ENCODE peak calls at places on chromosomes 3 and 15, in four cellular contexts. Z, K, J and P are unnamed samples.

GRCh38 chr3:9809239-9809614 is 835 bp upstream of the TTLL3 start:
- DNase-seq in J (no peak), K (no peak), Z (no peak), P (no peak)

GRCh38 chr3:122255757-122256439 is 69.2 kb upstream of the CSTA start:
- DNase-seq in K (peak; percentile 61), Z (no peak), J (no peak), P (no peak)

GRCh38 chr3:38746641-38747040 is 69.4 kb downstream of the SCN10A start:
- DNase-seq in K (no peak), Z (no peak), J (no peak), P (no peak)

GRCh38 chr15:73346735-73347312 is 21.9 kb downstream of the HCN4 start:
- DNase-seq in K (peak; percentile 71), Z (peak; percentile 19), J (peak; percentile 40), P (peak; percentile 29)

GRCh38 chr3:28973621-28974020 is 307.2 kb upstream of the RBMS3 start:
- DNase-seq in K (no peak), Z (no peak), J (no peak), P (no peak)

GRCh38 chr3:188523291-188523690 is 369.3 kb downstream of the LPP start:
- DNase-seq in Z (no peak), J (no peak), K (no peak), P (no peak)

GRCh38 chr3:171862993-171863521 is 19.9 kb downstream of the TMEM212 start:
- DNase-seq in K (no peak), Z (no peak), J (no peak), P (no peak)

GRCh38 chr3:123244128-123244527 is 42.4 kb downstream of the SEC22A start:
- DNase-seq in K (no peak), Z (no peak), J (no peak), P (no peak)

GRCh38 chr15:70835415-70835814 is 18.5 kb downstream of the LARP6 start:
- DNase-seq in J (no peak), Z (no peak), K (no peak), P (no peak)

GRCh38 chr3:24963762-24964625 is 464.1 kb upstream of the RARB start:
- DNase-seq in Z (no peak), J (no peak), K (no peak), P (no peak)

GRCh38 chr15:93852761-93853160 is 378.6 kb upstream of the MCTP2 start:
- DNase-seq in J (no peak), Z (no peak), K (no peak), P (no peak)

GRCh38 chr3:1082024-1082633 is 10.7 kb upstream of the CNTN6 start:
- DNase-seq in Z (no peak), J (peak; percentile 67), K (peak; percentile 15), P (no peak)

GRCh38 chr3:43695863-43696262 is 5.1 kb downstream of the ABHD5 start:
- DNase-seq in Z (no peak), J (no peak), K (no peak), P (no peak)

GRCh38 chr3:124774841-124775402 is 44.7 kb downstream of the UMPS start:
- DNase-seq in K (no peak), J (no peak), Z (no peak), P (no peak)

GRCh38 chr3:30141927-30142326 is 464.5 kb upstream of the TGFBR2 start:
- DNase-seq in Z (no peak), K (no peak), J (no peak), P (no peak)

GRCh38 chr3:96416549-96417255 is 397.7 kb upstream of the EPHA6 start:
- DNase-seq in J (no peak), Z (no peak), K (no peak), P (no peak)

GRCh38 chr3:146164951-146165350 is 4.0 kb upstream of the PLOD2 start:
- DNase-seq in K (no peak), Z (no peak), J (no peak), P (no peak)

GRCh38 chr3:7518471-7518870 is 657.6 kb downstream of the GRM7 start:
- DNase-seq in J (peak; percentile 9), Z (no peak), K (no peak), P (no peak)

GRCh38 chr3:140677764-140678163 is at the start of gene TRIM42:
- DNase-seq in J (no peak), K (no peak), Z (no peak), P (no peak)

GRCh38 chr3:39220551-39221530 is 28.4 kb upstream of the XIRP1 start:
- DNase-seq in K (no peak), Z (no peak), J (no peak), P (no peak)

GRCh38 chr3:22861426-22861825 is 341.7 kb upstream of the UBE2E2 start:
- DNase-seq in K (no peak), J (no peak), Z (no peak), P (no peak)

GRCh38 chr15:58221591-58222241 is 83.5 kb downstream of the AQP9 start:
- DNase-seq in Z (no peak), J (peak; percentile 58), K (peak; percentile 56), P (no peak)

GRCh38 chr3:190038050-190038631 is 82.6 kb downstream of the P3H2 start:
- DNase-seq in J (peak; percentile 89), K (no peak), Z (no peak), P (no peak)

GRCh38 chr3:157300091-157300490 is 136.6 kb upstream of the PTX3 start:
- DNase-seq in Z (no peak), J (no peak), K (no peak), P (no peak)

GRCh38 chr3:187919535-187919934 is 174.3 kb upstream of the BCL6 start:
- DNase-seq in Z (no peak), K (no peak), J (no peak), P (no peak)

GRCh38 chr15:53611145-53611920 is 148.1 kb downstream of the WDR72 start:
- DNase-seq in K (no peak), J (no peak), Z (no peak), P (no peak)

GRCh38 chr3:16136042-16136441 is 38.4 kb upstream of the GALNT15 start:
- DNase-seq in K (no peak), J (no peak), Z (no peak), P (no peak)

GRCh38 chr3:107756649-107757048 is 233.9 kb downstream of the BBX start:
- DNase-seq in K (no peak), J (no peak), Z (no peak), P (no peak)

GRCh38 chr15:66310786-66311185 is 17.4 kb downstream of the DIS3L start:
- DNase-seq in K (no peak), Z (no peak), J (no peak), P (no peak)

GRCh38 chr3:11328196-11328945 is 56.2 kb downstream of the ATG7 start:
- DNase-seq in J (no peak), K (no peak), Z (no peak), P (no peak)

GRCh38 chr15:77732514-77733335 is 100.0 kb upstream of the LINGO1 start:
- DNase-seq in K (no peak), J (no peak), Z (no peak), P (no peak)

GRCh38 chr3:56869157-56869889 is 67.6 kb upstream of the ARHGEF3 start:
- DNase-seq in K (no peak), J (no peak), Z (no peak), P (no peak)

GRCh38 chr3:177633671-177634207 is 436.5 kb upstream of the TBL1XR1 start:
- DNase-seq in Z (no peak), K (no peak), J (no peak), P (no peak)

GRCh38 chr3:49238274-49239127 is 38.5 kb downstream of the C3orf62 start:
- DNase-seq in K (no peak), J (peak; percentile 77), Z (no peak), P (no peak)

GRCh38 chr15:56775632-56776031 is 42.3 kb upstream of the ZNF280D start:
- DNase-seq in K (no peak), Z (no peak), J (no peak), P (no peak)